ENCODE peak calls at places on chromosomes 2 and 18, in five cellular contexts. U, J, C, W and V are unnamed samples.

GRCh38 chr2:215425021-215425782 is 10.7 kb downstream of the FN1 start:
- DNase-seq in J (no peak), U (no peak), W (no peak), C (no peak), V (no peak)

GRCh38 chr2:41932241-41933034 is 115.4 kb upstream of the PKDCC start:
- DNase-seq in J (no peak), C (no peak), U (peak; percentile 88), W (peak; percentile 83), V (no peak)

GRCh38 chr2:172273910-172274571 is 153.3 kb upstream of the ITGA6 start:
- DNase-seq in U (no peak), C (no peak), W (no peak), J (no peak), V (no peak)

GRCh38 chr18:68438983-68439382 is 275.9 kb downstream of the TMX3 start:
- DNase-seq in C (no peak), U (no peak), W (no peak), J (no peak), V (no peak)

GRCh38 chr2:2582998-2583545 is 252.0 kb upstream of the MYT1L start:
- DNase-seq in W (no peak), C (no peak), U (no peak), J (no peak), V (no peak)

GRCh38 chr18:80044072-80044471 is 9.8 kb downstream of the RBFA start:
- DNase-seq in J (no peak), W (no peak), U (no peak), C (no peak), V (no peak)

GRCh38 chr2:142180820-142181533 is 50.2 kb upstream of the LRP1B start:
- DNase-seq in J (peak; percentile 34), C (no peak), U (peak; percentile 20), W (no peak), V (no peak)

GRCh38 chr2:220932041-220932440 is 640.1 kb downstream of the EPHA4 start:
- DNase-seq in C (no peak), U (no peak), J (no peak), W (no peak), V (no peak)

GRCh38 chr2:223101340-223102039 is 49.5 kb downstream of the KCNE4 start:
- DNase-seq in J (no peak), W (no peak), C (no peak), U (no peak), V (no peak)

GRCh38 chr18:48901145-48902022 is 49.4 kb downstream of the SMAD7 start:
- DNase-seq in C (no peak), U (no peak), W (no peak), J (no peak), V (no peak)

GRCh38 chr2:127045792-127046501 is 61.0 kb downstream of the BIN1 start:
- DNase-seq in C (peak; percentile 37), J (no peak), U (peak; percentile 86), W (no peak), V (no peak)

GRCh38 chr2:118856330-118856977 is 9.0 kb upstream of the EN1 start:
- DNase-seq in U (no peak), C (no peak), W (no peak), J (no peak), V (no peak)

GRCh38 chr2:54329482-54330225 is 73.6 kb upstream of the TSPYL6 start:
- DNase-seq in U (no peak), C (no peak), J (no peak), W (no peak), V (no peak)

GRCh38 chr2:211822686-211823335 is 715.8 kb downstream of the ERBB4 start:
- DNase-seq in C (no peak), J (no peak), W (no peak), U (no peak), V (no peak)

GRCh38 chr18:13136056-13136688 is 82.4 kb upstream of the LDLRAD4 start:
- DNase-seq in U (no peak), C (no peak), J (no peak), W (no peak), V (no peak)

GRCh38 chr2:2849464-2850217 is 518.6 kb upstream of the MYT1L start:
- DNase-seq in U (no peak), W (no peak), J (no peak), C (no peak), V (no peak)

GRCh38 chr2:45929674-45930395 is 278.4 kb downstream of the PRKCE start:
- DNase-seq in J (no peak), C (no peak), U (no peak), W (no peak), V (no peak)

GRCh38 chr18:13558132-13558531 is 168.2 kb downstream of the FAM210A start:
- DNase-seq in U (no peak), C (peak; percentile 65), W (no peak), J (peak; percentile 53), V (no peak)

GRCh38 chr2:1502891-1503304 is 89.6 kb downstream of the TPO start:
- DNase-seq in C (no peak), J (no peak), W (no peak), U (no peak), V (no peak)

GRCh38 chr2:165018207-165018606 is 62.9 kb upstream of the SLC38A11 start:
- DNase-seq in J (no peak), W (no peak), U (no peak), C (no peak), V (no peak)

GRCh38 chr2:60612028-60612427 is 58.6 kb upstream of the BCL11A start:
- DNase-seq in W (no peak), U (no peak), J (no peak), C (no peak), V (no peak)

GRCh38 chr2:129732630-129733026 is 246.8 kb upstream of the RAB6C start:
- DNase-seq in J (no peak), U (no peak), W (no peak), C (no peak), V (no peak)

GRCh38 chr18:28735731-28736130 is 558.8 kb upstream of the CDH2 start:
- DNase-seq in J (no peak), C (no peak), W (no peak), U (no peak), V (no peak)

GRCh38 chr2:145494441-145494840 is 974.5 kb upstream of the ZEB2 start:
- DNase-seq in U (no peak), J (no peak), W (no peak), C (no peak), V (no peak)

GRCh38 chr18:37393945-37394609 is 171.5 kb downstream of the CELF4 start:
- DNase-seq in W (peak; percentile 25), J (peak; percentile 96), U (peak; percentile 80), C (no peak), V (no peak)

GRCh38 chr2:6423131-6423530 is 442.6 kb downstream of the CMPK2 start:
- DNase-seq in J (no peak), C (no peak), U (no peak), W (no peak), V (no peak)

GRCh38 chr18:74596959-74597661 is 560 bp upstream of the ZNF407 start:
- DNase-seq in J (peak; percentile 68), U (peak; percentile 83), C (peak; percentile 70), W (peak; percentile 46), V (peak; percentile 66)

GRCh38 chr2:238872628-238873400 is 24.9 kb downstream of the TWIST2 start:
- DNase-seq in W (peak; percentile 4), U (no peak), J (no peak), C (no peak), V (no peak)

GRCh38 chr2:18440141-18440605 is 120.3 kb downstream of the RDH14 start:
- DNase-seq in C (no peak), W (no peak), U (peak; percentile 51), J (no peak), V (no peak)

GRCh38 chr2:23390152-23390551 is 5.2 kb downstream of the KLHL29 start:
- DNase-seq in J (no peak), C (no peak), U (no peak), W (no peak), V (no peak)

GRCh38 chr2:23388292-23388691 is 3.3 kb downstream of the KLHL29 start:
- DNase-seq in U (no peak), C (no peak), J (no peak), W (no peak), V (no peak)

GRCh38 chr2:23387221-23387550 is 2.2 kb downstream of the KLHL29 start:
- DNase-seq in C (no peak), J (no peak), U (no peak), W (no peak), V (no peak)

GRCh38 chr2:23387849-23388248 is 2.9 kb downstream of the KLHL29 start:
- DNase-seq in W (no peak), C (no peak), J (no peak), U (no peak), V (no peak)

GRCh38 chr2:23388756-23389514 is 4.0 kb downstream of the KLHL29 start:
- DNase-seq in C (no peak), U (no peak), J (no peak), W (no peak), V (no peak)
- TF ChIP-seq CTCF in C (no peak), U (no peak), J (no peak), W (no peak), V (no peak)

GRCh38 chr2:64562148-64562784 is 38.1 kb downstream of the AFTPH start:
- DNase-seq in J (no peak), U (no peak), C (no peak), W (no peak), V (no peak)
- TF ChIP-seq CTCF in J (no peak), U (peak; percentile 42), C (peak; percentile 76), W (peak; percentile 28), V (peak; percentile 36)

DNA sequence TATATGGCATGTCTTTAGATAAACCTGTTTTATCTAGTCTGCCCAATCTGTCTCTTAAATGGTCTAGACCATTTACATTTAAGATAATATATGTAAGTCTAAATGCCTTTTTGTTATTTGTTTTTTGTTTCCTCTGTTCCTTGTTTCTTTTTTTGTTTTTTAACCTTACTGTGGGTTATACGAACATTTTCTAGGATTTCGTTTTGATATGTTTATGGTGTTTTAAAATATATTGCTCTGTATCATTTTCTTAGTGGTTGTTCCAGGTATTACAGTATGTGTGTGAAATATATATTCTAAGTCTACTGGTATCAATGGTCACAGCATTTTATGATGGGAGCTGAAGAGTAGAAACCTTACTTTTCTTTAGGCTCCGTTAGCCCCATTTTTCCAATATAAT is 13.4 kb downstream of the BCL2L11 start:
- DNase-seq in U (no peak), W (no peak), C (no peak), J (no peak), V (no peak)
- TF ChIP-seq CTCF in U (peak; percentile 20), W (no peak), C (peak; percentile 45), J (peak; percentile 10), V (peak; percentile 7)

DNA sequence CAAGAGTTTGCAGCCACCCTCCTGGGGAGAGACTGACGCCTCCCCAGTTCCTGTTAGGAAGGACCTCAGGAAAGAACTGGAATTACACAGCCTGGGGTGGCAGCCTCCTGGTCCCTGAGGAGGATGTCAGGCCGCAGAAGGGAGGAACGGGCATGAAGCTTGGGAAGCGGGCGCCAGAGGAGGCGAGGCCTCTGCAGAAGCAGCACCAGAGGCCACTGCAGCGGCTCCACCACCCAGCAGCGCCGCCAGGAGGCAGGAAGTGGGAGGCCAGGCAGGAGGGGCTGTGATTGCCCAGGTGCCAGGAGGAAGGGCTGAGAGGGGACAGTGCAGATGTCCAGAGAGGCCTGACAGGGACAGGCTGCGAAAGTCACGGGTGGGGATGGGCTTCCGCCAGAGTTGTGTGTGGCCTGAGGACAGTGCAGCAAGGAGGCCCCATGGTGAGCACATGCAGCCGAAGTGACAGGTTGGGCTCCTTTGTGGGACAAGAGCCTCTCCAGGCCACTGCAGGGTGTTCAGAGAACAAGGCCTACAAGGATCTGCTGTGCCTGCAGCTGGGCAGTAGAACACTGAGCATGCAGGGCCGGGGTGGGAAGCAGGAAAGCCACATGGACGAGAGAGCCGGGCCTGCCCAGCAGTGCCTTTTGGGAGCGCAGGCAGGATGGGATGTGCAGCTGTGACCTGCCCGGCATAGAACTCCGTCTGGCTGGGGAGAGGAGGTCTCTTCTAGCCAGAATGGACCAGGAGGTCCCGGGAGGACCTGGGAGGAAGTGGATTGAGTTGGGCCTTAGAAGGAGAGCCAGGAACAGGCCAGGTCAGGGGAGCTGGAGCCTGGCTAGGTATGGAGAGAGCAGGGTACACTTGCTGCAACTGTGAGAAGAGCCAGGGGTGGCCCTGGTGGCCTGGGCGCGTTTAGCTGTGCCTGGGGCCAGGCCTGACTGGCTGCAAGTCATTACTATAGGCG is 39.1 kb upstream of the ALPP start:
- DNase-seq in C (no peak), U (peak; percentile 43), W (no peak), J (peak; percentile 0), V (no peak)
- TF ChIP-seq CTCF in C (no peak), U (no peak), W (no peak), J (no peak), V (no peak)